ENCODE peak calls at places on chromosomes 11 and 22, in seven cellular contexts. Y is cardiac muscle cell; M is CD4-positive, alpha-beta T cell; S is body of pancreas; X is HFF-Myc; H is psoas muscle; P is hepatocyte. Z is an unnamed sample.
A peak's percentile ranks its signal among the peaks of the same experiment; 100 is the strongest.

GRCh38 chr22:26550498-26551033 is 38.3 kb upstream of the TFIP11 start:
- DNase-seq in Y (peak; percentile 83), M (no peak), S (peak; percentile 81), X (peak; percentile 59), H (peak; percentile 62), P (no peak), Z (no peak)

GRCh38 chr11:115761348-115761747 is 257.1 kb upstream of the CADM1 start:
- DNase-seq in Y (no peak), M (no peak), S (no peak), X (no peak), H (no peak), P (no peak), Z (no peak)

GRCh38 chr22:38705235-38706100 is at the start of gene GTPBP1:
- DNase-seq in Y (peak; percentile 100), M (peak; percentile 96), S (peak; percentile 99), X (peak; percentile 100), H (peak; percentile 99), P (peak; percentile 100), Z (peak; percentile 100)

GRCh38 chr22:24440718-24441405 is 13.5 kb downstream of the ADORA2A start:
- DNase-seq in Y (no peak), M (no peak), S (no peak), X (no peak), H (peak; percentile 70), P (no peak), Z (no peak)

GRCh38 chr22:47718337-47718736 is 955.9 kb downstream of the TBC1D22A start:
- DNase-seq in Y (no peak), M (no peak), S (no peak), X (no peak), H (no peak), P (no peak), Z (no peak)

GRCh38 chr11:75563978-75564552 is 2.0 kb downstream of the SERPINH1 start:
- DNase-seq in Y (peak; percentile 91), M (no peak), S (peak; percentile 42), X (peak; percentile 58), H (peak; percentile 80), P (peak; percentile 90), Z (peak; percentile 64)

GRCh38 chr11:119153049-119153818 is 4.4 kb downstream of the ABCG4 start:
- DNase-seq in Y (no peak), M (no peak), S (no peak), X (no peak), H (no peak), P (no peak), Z (no peak)

GRCh38 chr22:27843441-27843840 is 41.9 kb upstream of the MN1 start:
- DNase-seq in Y (no peak), M (no peak), S (no peak), X (no peak), H (no peak), P (no peak), Z (no peak)

GRCh38 chr22:31947296-31947695 is 3.0 kb downstream of the YWHAH start:
- DNase-seq in Y (peak; percentile 41), M (no peak), S (peak; percentile 26), X (no peak), H (no peak), P (no peak), Z (peak; percentile 70)

GRCh38 chr11:8634498-8634897 is 40.5 kb upstream of the STK33 start:
- DNase-seq in Y (no peak), M (no peak), S (no peak), X (no peak), H (no peak), P (no peak), Z (no peak)

GRCh38 chr11:135074397-135074998 is 662.5 kb upstream of the B3GAT1 start:
- DNase-seq in Y (peak; percentile 2), M (no peak), S (no peak), X (no peak), H (no peak), P (peak; percentile 19), Z (peak; percentile 47)

GRCh38 chr11:73383249-73384126 is 7.3 kb downstream of the RELT start:
- DNase-seq in Y (peak; percentile 33), M (no peak), S (no peak), X (no peak), H (no peak), P (peak; percentile 46), Z (peak; percentile 8)

GRCh38 chr11:45045692-45046471 is 95.2 kb upstream of the TP53I11 start:
- DNase-seq in Y (peak; percentile 79), M (no peak), S (peak; percentile 36), X (no peak), H (peak; percentile 74), P (peak; percentile 36), Z (peak; percentile 78)

DNA sequence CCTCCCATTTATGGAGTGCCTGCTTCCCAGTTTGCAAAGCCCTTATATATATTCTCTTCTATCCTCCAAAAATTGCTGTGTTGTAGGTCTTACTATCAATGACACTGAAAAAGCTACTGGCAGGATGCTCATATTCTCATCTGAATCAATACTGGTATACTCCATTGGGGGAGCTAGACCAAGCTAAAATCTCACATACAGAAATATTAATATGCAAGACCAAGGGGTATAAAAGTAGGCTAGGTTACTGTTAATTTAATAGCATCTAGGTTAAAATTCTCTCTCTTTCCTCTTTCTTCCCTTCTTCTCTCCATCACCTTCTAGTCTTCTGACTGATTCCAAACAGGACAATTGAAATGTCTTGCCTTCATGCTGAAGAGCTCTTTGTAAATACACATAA is 17.1 kb upstream of the BDNF start:
- DNase-seq in Y (peak; percentile 47), M (no peak), S (no peak), X (no peak), H (no peak), P (no peak), Z (no peak)
- TF ChIP-seq CTCF in Y (peak; percentile 42), M (no peak), S (no peak), X (peak; percentile 8), H (peak; percentile 8), P (peak; percentile 25), Z (peak; percentile 18)

DNA sequence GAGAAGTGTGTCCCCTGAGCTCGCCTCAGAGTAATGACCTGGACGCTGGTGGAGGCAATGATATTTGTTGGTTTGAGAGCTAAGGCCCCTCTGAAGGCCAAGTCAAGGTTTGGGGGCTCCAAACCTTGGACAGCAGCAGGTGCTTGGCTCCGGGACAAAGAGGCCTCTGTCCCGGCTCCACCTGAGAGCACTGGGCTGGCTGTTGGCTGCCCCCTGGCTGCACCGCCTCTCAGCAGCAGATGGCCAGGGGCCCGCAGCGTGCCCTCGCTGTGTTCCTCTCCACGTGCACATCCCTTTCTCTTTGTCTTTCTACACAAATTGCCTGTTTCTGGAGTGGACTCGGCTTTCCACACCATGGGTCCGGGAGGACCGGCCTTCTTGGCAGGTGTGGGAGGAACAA is 301.3 kb downstream of the NTM start:
- DNase-seq in Y (no peak), M (no peak), S (no peak), X (no peak), H (no peak), P (no peak), Z (no peak)
- TF ChIP-seq CTCF in Y (no peak), M (no peak), S (no peak), X (no peak), H (no peak), P (peak; percentile 28), Z (no peak)

GRCh38 chr11:69663326-69663725 is 11.8 kb downstream of the LTO1 start:
- DNase-seq in Y (no peak), M (no peak), S (no peak), X (no peak), H (peak; percentile 21), P (no peak), Z (no peak)

GRCh38 chr11:69662806-69663205 is 12.3 kb downstream of the LTO1 start:
- DNase-seq in Y (no peak), M (no peak), S (no peak), X (no peak), H (peak; percentile 14), P (no peak), Z (no peak)

GRCh38 chr11:69664103-69664775 is 10.9 kb downstream of the LTO1 start:
- DNase-seq in Y (no peak), M (no peak), S (no peak), X (no peak), H (peak; percentile 28), P (no peak), Z (no peak)

GRCh38 chr11:69661413-69661715 is 13.8 kb downstream of the LTO1 start:
- DNase-seq in Y (no peak), M (no peak), S (no peak), X (no peak), H (peak; percentile 15), P (no peak), Z (no peak)

GRCh38 chr11:69662021-69662698 is 13.0 kb downstream of the LTO1 start:
- DNase-seq in Y (peak; percentile 16), M (no peak), S (peak; percentile 18), X (no peak), H (peak; percentile 66), P (no peak), Z (no peak)
- TF ChIP-seq CTCF in Y (peak; percentile 32), M (no peak), S (no peak), X (peak; percentile 32), H (no peak), P (no peak), Z (no peak)

GRCh38 chr11:22624742-22625447 is 728 bp downstream of the FANCF start:
- DNase-seq in Y (peak; percentile 63), M (peak; percentile 31), S (peak; percentile 81), X (peak; percentile 24), H (peak; percentile 81), P (peak; percentile 85), Z (peak; percentile 69)
- TF ChIP-seq CTCF in Y (peak; percentile 50), M (peak; percentile 49), S (peak; percentile 50), X (peak; percentile 49), H (peak; percentile 39), P (peak; percentile 56), Z (peak; percentile 18)

DNA sequence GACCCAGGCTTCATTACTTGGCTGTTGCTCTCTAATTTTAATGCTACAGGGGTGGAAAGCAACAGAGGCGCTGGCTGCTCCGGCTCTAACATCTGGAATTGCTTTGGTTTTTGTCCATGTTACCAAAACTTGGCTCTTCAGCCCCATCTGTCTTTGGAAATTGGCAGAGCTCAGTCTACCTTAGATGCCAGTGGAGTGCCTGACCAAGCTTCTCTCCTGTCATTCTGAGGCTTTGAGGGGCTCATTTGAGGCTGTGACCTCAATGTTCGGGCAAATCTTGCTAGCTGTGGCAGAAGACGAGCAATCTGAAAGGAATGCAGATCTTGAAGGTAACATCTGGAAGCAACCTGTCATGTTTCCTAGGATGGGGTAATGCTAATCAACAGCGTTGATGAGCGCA is 409.5 kb upstream of the SYN3 start:
- DNase-seq in Y (no peak), M (no peak), S (no peak), X (peak; percentile 14), H (no peak), P (no peak), Z (no peak)
- TF ChIP-seq CTCF in Y (peak; percentile 7), M (no peak), S (no peak), X (peak; percentile 41), H (no peak), P (no peak), Z (peak; percentile 7)